ENCODE peak calls at places on chromosomes 2 and 18, in seven cellular contexts. Z is foreskin fibroblast, A is kidney epithelial cell, J is WTC11, E is transverse colon, H is endothelial cell, B is tibial nerve. D is an unnamed sample.

GRCh38 chr2:65142515-65142914 is 12.6 kb upstream of the RAB1A start:
- DNase-seq in Z (no peak), A (no peak), J (no peak), E (no peak), H (no peak), B (no peak), D (no peak)

GRCh38 chr2:41722668-41723369 is 325.0 kb upstream of the PKDCC start:
- DNase-seq in Z (peak; percentile 59), A (peak; percentile 48), J (no peak), E (no peak), H (no peak), B (peak; percentile 53), D (no peak)

GRCh38 chr2:216194013-216194412 is 84.9 kb downstream of the XRCC5 start:
- DNase-seq in Z (no peak), A (no peak), J (no peak), E (no peak), H (no peak), B (no peak), D (no peak)

GRCh38 chr2:20411361-20411894 is 35.4 kb upstream of the RHOB start:
- DNase-seq in Z (peak; percentile 73), A (no peak), J (peak; percentile 89), E (peak; percentile 92), H (peak; percentile 72), B (peak; percentile 97), D (peak; percentile 94)

GRCh38 chr18:23133860-23134779 is 1.2 kb upstream of the CABLES1 start:
- DNase-seq in Z (no peak), A (no peak), J (peak; percentile 73), E (peak; percentile 69), H (no peak), B (no peak), D (peak; percentile 71)

GRCh38 chr18:50104421-50104820 is 90.5 kb downstream of the MYO5B start:
- DNase-seq in Z (peak; percentile 21), A (no peak), J (no peak), E (no peak), H (no peak), B (no peak), D (no peak)

GRCh38 chr2:81987370-81987769 is 1682.8 kb upstream of the LRRTM1 start:
- DNase-seq in Z (no peak), A (no peak), J (no peak), E (no peak), H (no peak), B (no peak), D (no peak)

GRCh38 chr2:236501026-236501425 is 68.6 kb upstream of the ACKR3 start:
- DNase-seq in Z (no peak), A (no peak), J (no peak), E (no peak), H (no peak), B (no peak), D (no peak)

GRCh38 chr2:39981877-39982276 is 202.8 kb upstream of the THUMPD2 start:
- DNase-seq in Z (peak; percentile 60), A (no peak), J (no peak), E (no peak), H (no peak), B (no peak), D (no peak)

GRCh38 chr2:43082878-43083261 is 143.5 kb downstream of the ZFP36L2 start:
- DNase-seq in Z (no peak), A (no peak), J (no peak), E (no peak), H (no peak), B (no peak), D (no peak)

GRCh38 chr2:20164061-20164733 is 60.7 kb downstream of the SDC1 start:
- DNase-seq in Z (no peak), A (no peak), J (no peak), E (no peak), H (no peak), B (no peak), D (no peak)

GRCh38 chr18:63844254-63844653 is 43.3 kb upstream of the SERPINB2 start:
- DNase-seq in Z (peak; percentile 36), A (no peak), J (no peak), E (no peak), H (no peak), B (no peak), D (no peak)

GRCh38 chr2:210215120-210215519 is 10.1 kb downstream of the ACADL start:
- DNase-seq in Z (no peak), A (no peak), J (no peak), E (no peak), H (no peak), B (no peak), D (no peak)

GRCh38 chr2:209423562-209424541 is at the start of gene MAP2:
- DNase-seq in Z (peak; percentile 84), A (peak; percentile 29), J (peak; percentile 89), E (peak; percentile 75), H (peak; percentile 92), B (peak; percentile 37), D (peak; percentile 62)

GRCh38 chr18:58721586-58722160 is 50.4 kb downstream of the MALT1 start:
- DNase-seq in Z (no peak), A (no peak), J (no peak), E (no peak), H (no peak), B (no peak), D (no peak)

GRCh38 chr2:214232266-214232665 is 178.6 kb upstream of the VWC2L start:
- DNase-seq in Z (no peak), A (no peak), J (no peak), E (no peak), H (no peak), B (no peak), D (no peak)

GRCh38 chr2:207184348-207184747 is 18.6 kb upstream of the KLF7 start:
- DNase-seq in Z (no peak), A (no peak), J (no peak), E (no peak), H (no peak), B (no peak), D (no peak)

GRCh38 chr2:134011936-134012586 is 241.8 kb upstream of the MGAT5 start:
- DNase-seq in Z (no peak), A (no peak), J (no peak), E (no peak), H (no peak), B (no peak), D (no peak)

GRCh38 chr2:216139884-216140283 is 30.7 kb downstream of the XRCC5 start:
- DNase-seq in Z (no peak), A (no peak), J (peak; percentile 24), E (no peak), H (peak; percentile 18), B (no peak), D (peak; percentile 24)

GRCh38 chr2:17398770-17399169 is 119.5 kb downstream of the RAD51AP2 start:
- DNase-seq in Z (no peak), A (no peak), J (no peak), E (no peak), H (no peak), B (no peak), D (no peak)

GRCh38 chr18:22783662-22784076 is 149.5 kb upstream of the RBBP8 start:
- DNase-seq in Z (no peak), A (no peak), J (no peak), E (no peak), H (no peak), B (no peak), D (no peak)

GRCh38 chr2:8594731-8595427 is 87.0 kb upstream of the ID2 start:
- DNase-seq in Z (no peak), A (no peak), J (no peak), E (no peak), H (no peak), B (no peak), D (no peak)

GRCh38 chr18:49362431-49362830 is 98.0 kb downstream of the DYM start:
- DNase-seq in Z (no peak), A (no peak), J (no peak), E (no peak), H (no peak), B (no peak), D (no peak)

GRCh38 chr2:207993141-207993763 is 32.1 kb downstream of the PLEKHM3 start:
- DNase-seq in Z (peak; percentile 75), A (no peak), J (no peak), E (no peak), H (no peak), B (no peak), D (no peak)

GRCh38 chr2:168757223-168757622 is 45.2 kb upstream of the NOSTRIN start:
- DNase-seq in Z (no peak), A (no peak), J (no peak), E (no peak), H (no peak), B (no peak), D (no peak)

GRCh38 chr2:72415256-72415655 is 267.6 kb upstream of the CYP26B1 start:
- DNase-seq in Z (peak; percentile 20), A (no peak), J (no peak), E (no peak), H (no peak), B (no peak), D (no peak)

GRCh38 chr2:182866461-182867369 is at the start of gene FRZB:
- DNase-seq in Z (peak; percentile 62), A (peak; percentile 14), J (peak; percentile 66), E (peak; percentile 32), H (peak; percentile 62), B (peak; percentile 57), D (peak; percentile 55)

GRCh38 chr18:32868424-32868823 is 95.6 kb upstream of the KLHL14 start:
- DNase-seq in Z (no peak), A (no peak), J (no peak), E (no peak), H (no peak), B (no peak), D (no peak)

GRCh38 chr2:178395295-178395694 is 55.7 kb downstream of the PRKRA start:
- DNase-seq in Z (no peak), A (no peak), J (no peak), E (no peak), H (no peak), B (no peak), D (no peak)
- TF ChIP-seq CTCF in Z (no peak), A (no peak), J (no peak), E (no peak), H (no peak), B (no peak), D (no peak)

DNA sequence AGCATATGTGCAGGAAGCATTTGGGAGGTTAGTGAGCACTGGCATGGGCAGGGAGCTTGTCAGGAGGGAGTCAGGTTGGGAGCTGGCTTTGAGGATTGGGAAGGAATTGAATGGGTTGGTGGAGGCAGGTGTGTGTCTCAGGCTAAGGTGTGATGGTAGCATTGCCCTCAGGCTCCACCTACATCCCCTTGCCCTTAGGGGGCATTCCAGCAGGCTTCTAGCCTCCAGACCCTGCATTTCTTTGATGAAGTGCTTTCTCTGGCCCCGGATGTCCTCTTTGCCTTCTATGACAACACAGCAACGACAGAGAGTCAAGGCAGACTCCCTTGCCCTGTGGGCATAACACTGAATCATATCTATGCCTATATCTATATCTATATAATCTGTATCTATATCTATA is 13.5 kb downstream of the RHBDD1 start:
- DNase-seq in Z (no peak), A (no peak), J (peak; percentile 17), E (no peak), H (no peak), B (no peak), D (no peak)
- TF ChIP-seq CTCF in Z (no peak), A (no peak), J (no peak), E (no peak), H (no peak), B (no peak), D (no peak)

GRCh38 chr2:181058378-181059269 is 78.2 kb downstream of the UBE2E3 start:
- DNase-seq in Z (no peak), A (no peak), J (peak; percentile 17), E (peak; percentile 15), H (peak; percentile 24), B (peak; percentile 36), D (peak; percentile 40)
- TF ChIP-seq CTCF in Z (peak; percentile 38), A (peak; percentile 38), J (peak; percentile 71), E (peak; percentile 58), H (peak; percentile 78), B (peak; percentile 36), D (peak; percentile 81)

GRCh38 chr2:46555011-46555410 is 75.6 kb downstream of the TMEM247 start:
- DNase-seq in Z (no peak), A (no peak), J (peak; percentile 62), E (no peak), H (peak; percentile 31), B (no peak), D (no peak)
- TF ChIP-seq CTCF in Z (peak; percentile 24), A (peak; percentile 26), J (peak; percentile 58), E (no peak), H (peak; percentile 66), B (peak; percentile 33), D (no peak)